ENCODE peak calls at places on chromosomes 13 and 19, in nine cellular contexts. B is cardiac muscle cell; J is Calu3; T is activated CD4-positive, alpha-beta T cell treated with anti-CD3 and anti-CD28 coated beads for 1 hour; F is pancreas; I is neural progenitor cell; L is stimulated activated CD8-positive, alpha-beta memory T cell treated with anti-CD3 and anti-CD28 coated beads, Interleukin-7, amount 100 ng/mL, for 1 hour; X is Ammon's horn; K is Caco-2. D is an unnamed sample.

GRCh38 chr13:99340638-99341037 is 33.4 kb upstream of the GPR183 start:
- DNase-seq in T (no peak), L (no peak), I (no peak), K (no peak), F (no peak), X (no peak), J (no peak), B (no peak), D (no peak)

GRCh38 chr19:10961763-10962536 is 1.1 kb downstream of the SMARCA4 start:
- DNase-seq in L (no peak), I (peak), F (no peak), X (no peak), J (no peak), K (no peak), T (no peak), B (no peak), D (no peak)

GRCh38 chr19:35320285-35320706 is 8.7 kb upstream of the CD22 start:
- DNase-seq in J (no peak), T (no peak), F (no peak), L (no peak), X (no peak), I (no peak), K (no peak), B (no peak), D (no peak)

GRCh38 chr13:63409791-63410351 is 1994.2 kb upstream of the PCDH20 start:
- DNase-seq in B (no peak), T (no peak), K (no peak), L (no peak), J (no peak), F (no peak), X (no peak), I (no peak), D (no peak)

GRCh38 chr19:17519967-17520366 is 8.5 kb downstream of the PGLS start:
- DNase-seq in X (no peak), T (no peak), B (peak), F (no peak), L (no peak), I (no peak), K (no peak), J (no peak), D (no peak)

GRCh38 chr13:61148211-61148610 is 267.4 kb downstream of the PCDH20 start:
- DNase-seq in T (no peak), K (no peak), I (peak), F (no peak), B (no peak), J (no peak), X (no peak), L (no peak), D (no peak)

GRCh38 chr13:61286148-61286745 is 129.4 kb downstream of the PCDH20 start:
- DNase-seq in I (peak), J (no peak), T (no peak), F (no peak), L (no peak), X (no peak), B (no peak), K (peak), D (no peak)

GRCh38 chr13:48859168-48860105 is 116.3 kb upstream of the FNDC3A start:
- DNase-seq in L (no peak), T (no peak), J (no peak), K (no peak), I (no peak), X (peak), B (no peak), F (no peak), D (no peak)

GRCh38 chr13:114101831-114102520 is 30.4 kb downstream of the RASA3 start:
- DNase-seq in K (peak), L (no peak), F (peak), I (no peak), T (no peak), B (no peak), X (no peak), J (no peak), D (no peak)

GRCh38 chr19:38644719-38645118 is 2.7 kb upstream of the ACTN4 start:
- DNase-seq in T (no peak), L (no peak), B (no peak), X (no peak), I (no peak), F (no peak), J (no peak), K (no peak), D (no peak)

GRCh38 chr13:102598061-102598460 is 1.3 kb downstream of the TPP2 start:
- DNase-seq in L (no peak), X (no peak), K (no peak), F (no peak), T (no peak), I (no peak), J (no peak), B (no peak), D (no peak)

GRCh38 chr13:46521921-46522691 is 30.9 kb upstream of the LRCH1 start:
- DNase-seq in T (no peak), B (no peak), X (no peak), K (no peak), I (no peak), J (no peak), F (no peak), L (no peak), D (no peak)

GRCh38 chr13:111622051-111622531 is 301.6 kb downstream of the TEX29 start:
- DNase-seq in T (no peak), F (no peak), B (no peak), X (no peak), J (no peak), L (no peak), K (no peak), I (no peak), D (no peak)

GRCh38 chr13:54879036-54879435 is 1850.4 kb downstream of the OLFM4 start:
- DNase-seq in B (no peak), F (no peak), J (no peak), T (no peak), I (no peak), L (no peak), X (no peak), K (no peak), D (no peak)

GRCh38 chr13:46893820-46894533 is 2.9 kb downstream of the HTR2A start:
- DNase-seq in I (peak), T (peak), K (peak), X (peak), J (peak), F (peak), L (peak), B (peak), D (no peak)

GRCh38 chr19:18479964-18480723 is 41.7 kb downstream of the ELL start:
- DNase-seq in I (no peak), B (peak), L (no peak), K (no peak), J (no peak), T (no peak), F (no peak), X (peak), D (no peak)

GRCh38 chr19:6071840-6072239 is 38.5 kb downstream of the RFX2 start:
- DNase-seq in X (no peak), K (no peak), L (no peak), J (no peak), B (no peak), T (no peak), F (no peak), I (no peak), D (no peak)

GRCh38 chr19:18502633-18503294 is 19.1 kb downstream of the ELL start:
- DNase-seq in I (no peak), X (peak), F (no peak), B (no peak), K (no peak), J (no peak), L (no peak), T (no peak), D (no peak)

GRCh38 chr13:50162001-50162400 is 146.8 kb downstream of the KCNRG start:
- DNase-seq in X (no peak), L (no peak), T (no peak), K (peak), I (no peak), B (no peak), J (no peak), F (no peak), D (no peak)

GRCh38 chr13:27211771-27212364 is 39.5 kb upstream of the RPL21 start:
- DNase-seq in K (no peak), X (no peak), L (no peak), T (no peak), I (no peak), J (no peak), B (peak), F (no peak), D (no peak)

GRCh38 chr13:96822900-96823299 is 171.4 kb downstream of the OXGR1 start:
- DNase-seq in T (no peak), K (peak), J (peak), B (peak), L (no peak), F (no peak), X (no peak), I (peak), D (no peak)

GRCh38 chr19:42450314-42450934 is 7.7 kb upstream of the CXCL17 start:
- DNase-seq in T (peak), B (peak), J (peak), K (peak), F (peak), I (peak), X (peak), L (peak), D (no peak)